ENCODE peak calls at places on chromosomes 11 and 22, in eight cellular contexts. One of them, this sample, is unnamed.

GRCh38 chr11:17021550-17021949 is 7.3 kb upstream of the PLEKHA7 start:
- DNase-seq in transverse colon: no peak
- DNase-seq in A673: no peak
- DNase-seq in colonic mucosa: no peak
- DNase-seq in tibial nerve: no peak
- DNase-seq in endothelial cell of umbilical vein: no peak
- DNase-seq in tibial artery: no peak
- DNase-seq in cardiac muscle cell: no peak
- DNase-seq in this sample: no peak

GRCh38 chr11:114846040-114846791 is 167.9 kb downstream of the NXPE2 start:
- DNase-seq in transverse colon: no peak
- DNase-seq in A673: peak; percentile 72
- DNase-seq in colonic mucosa: no peak
- DNase-seq in tibial nerve: no peak
- DNase-seq in endothelial cell of umbilical vein: no peak
- DNase-seq in tibial artery: no peak
- DNase-seq in cardiac muscle cell: peak; percentile 3
- DNase-seq in this sample: no peak

GRCh38 chr11:76184551-76184993 is 21.7 kb downstream of the WNT11 start:
- DNase-seq in transverse colon: no peak
- DNase-seq in A673: no peak
- DNase-seq in colonic mucosa: no peak
- DNase-seq in tibial nerve: no peak
- DNase-seq in endothelial cell of umbilical vein: no peak
- DNase-seq in tibial artery: no peak
- DNase-seq in cardiac muscle cell: peak; percentile 83
- DNase-seq in this sample: no peak

GRCh38 chr11:126339866-126340434 is 15.5 kb upstream of the ST3GAL4 start:
- DNase-seq in transverse colon: no peak
- DNase-seq in A673: no peak
- DNase-seq in colonic mucosa: no peak
- DNase-seq in tibial nerve: peak; percentile 72
- DNase-seq in endothelial cell of umbilical vein: no peak
- DNase-seq in tibial artery: no peak
- DNase-seq in cardiac muscle cell: peak; percentile 69
- DNase-seq in this sample: no peak

GRCh38 chr11:134398079-134398444 is 14.0 kb downstream of the B3GAT1 start:
- DNase-seq in transverse colon: no peak
- DNase-seq in A673: no peak
- DNase-seq in colonic mucosa: no peak
- DNase-seq in tibial nerve: no peak
- DNase-seq in endothelial cell of umbilical vein: no peak
- DNase-seq in tibial artery: no peak
- DNase-seq in cardiac muscle cell: no peak
- DNase-seq in this sample: no peak

GRCh38 chr11:103035656-103036434 is 56.1 kb downstream of the DCUN1D5 start:
- DNase-seq in transverse colon: no peak
- DNase-seq in A673: peak; percentile 95
- DNase-seq in colonic mucosa: peak; percentile 64
- DNase-seq in tibial nerve: peak; percentile 67
- DNase-seq in endothelial cell of umbilical vein: peak; percentile 91
- DNase-seq in tibial artery: no peak
- DNase-seq in cardiac muscle cell: peak; percentile 88
- DNase-seq in this sample: peak; percentile 83

GRCh38 chr11:48029686-48030279 is 49.4 kb downstream of the PTPRJ start:
- DNase-seq in transverse colon: no peak
- DNase-seq in A673: no peak
- DNase-seq in colonic mucosa: no peak
- DNase-seq in tibial nerve: no peak
- DNase-seq in endothelial cell of umbilical vein: peak; percentile 14
- DNase-seq in tibial artery: no peak
- DNase-seq in cardiac muscle cell: no peak
- DNase-seq in this sample: no peak

GRCh38 chr11:58963551-58964075 is 24.3 kb downstream of the GLYATL1 start:
- DNase-seq in transverse colon: no peak
- DNase-seq in A673: no peak
- DNase-seq in colonic mucosa: no peak
- DNase-seq in tibial nerve: no peak
- DNase-seq in endothelial cell of umbilical vein: no peak
- DNase-seq in tibial artery: no peak
- DNase-seq in cardiac muscle cell: peak; percentile 76
- DNase-seq in this sample: peak; percentile 7

GRCh38 chr11:28536504-28537267 is 428.5 kb downstream of the METTL15 start:
- DNase-seq in transverse colon: no peak
- DNase-seq in A673: no peak
- DNase-seq in colonic mucosa: no peak
- DNase-seq in tibial nerve: no peak
- DNase-seq in endothelial cell of umbilical vein: no peak
- DNase-seq in tibial artery: no peak
- DNase-seq in cardiac muscle cell: no peak
- DNase-seq in this sample: no peak

GRCh38 chr11:67634366-67635230 is 4.9 kb upstream of the NUDT8 start:
- DNase-seq in transverse colon: no peak
- DNase-seq in A673: no peak
- DNase-seq in colonic mucosa: peak; percentile 46
- DNase-seq in tibial nerve: no peak
- DNase-seq in endothelial cell of umbilical vein: no peak
- DNase-seq in tibial artery: no peak
- DNase-seq in cardiac muscle cell: no peak
- DNase-seq in this sample: peak; percentile 92

GRCh38 chr22:19576460-19577421 is 52.5 kb upstream of the CLDN5 start:
- DNase-seq in transverse colon: no peak
- DNase-seq in A673: peak; percentile 22
- DNase-seq in colonic mucosa: no peak
- DNase-seq in tibial nerve: no peak
- DNase-seq in endothelial cell of umbilical vein: peak; percentile 90
- DNase-seq in tibial artery: no peak
- DNase-seq in cardiac muscle cell: peak; percentile 75
- DNase-seq in this sample: no peak

GRCh38 chr11:5335166-5335565 is 8.2 kb downstream of the OR51B5 start:
- DNase-seq in transverse colon: no peak
- DNase-seq in A673: no peak
- DNase-seq in colonic mucosa: no peak
- DNase-seq in tibial nerve: no peak
- DNase-seq in endothelial cell of umbilical vein: no peak
- DNase-seq in tibial artery: no peak
- DNase-seq in cardiac muscle cell: no peak
- DNase-seq in this sample: no peak

GRCh38 chr11:8408151-8408930 is 144.7 kb upstream of the LMO1 start:
- DNase-seq in transverse colon: no peak
- DNase-seq in A673: peak; percentile 39
- DNase-seq in colonic mucosa: no peak
- DNase-seq in tibial nerve: no peak
- DNase-seq in endothelial cell of umbilical vein: no peak
- DNase-seq in tibial artery: no peak
- DNase-seq in cardiac muscle cell: no peak
- DNase-seq in this sample: no peak

GRCh38 chr11:12517741-12518140 is 140.4 kb downstream of the PARVA start:
- DNase-seq in transverse colon: no peak
- DNase-seq in A673: no peak
- DNase-seq in colonic mucosa: no peak
- DNase-seq in tibial nerve: no peak
- DNase-seq in endothelial cell of umbilical vein: no peak
- DNase-seq in tibial artery: no peak
- DNase-seq in cardiac muscle cell: no peak
- DNase-seq in this sample: no peak

GRCh38 chr11:102546427-102546826 is 15.9 kb upstream of the MMP7 start:
- DNase-seq in transverse colon: no peak
- DNase-seq in A673: no peak
- DNase-seq in colonic mucosa: no peak
- DNase-seq in tibial nerve: no peak
- DNase-seq in endothelial cell of umbilical vein: no peak
- DNase-seq in tibial artery: no peak
- DNase-seq in cardiac muscle cell: no peak
- DNase-seq in this sample: no peak

GRCh38 chr11:8793114-8793777 is 110.7 kb downstream of the RPL27A start:
- DNase-seq in transverse colon: no peak
- DNase-seq in A673: no peak
- DNase-seq in colonic mucosa: no peak
- DNase-seq in tibial nerve: no peak
- DNase-seq in endothelial cell of umbilical vein: peak; percentile 39
- DNase-seq in tibial artery: no peak
- DNase-seq in cardiac muscle cell: peak; percentile 73
- DNase-seq in this sample: no peak

GRCh38 chr22:19658057-19658966 is 56.0 kb upstream of the SEPTIN5 start:
- DNase-seq in transverse colon: no peak
- DNase-seq in A673: no peak
- DNase-seq in colonic mucosa: no peak
- DNase-seq in tibial nerve: no peak
- DNase-seq in endothelial cell of umbilical vein: no peak
- DNase-seq in tibial artery: no peak
- DNase-seq in cardiac muscle cell: no peak
- DNase-seq in this sample: no peak

GRCh38 chr22:17103351-17103750 is 17.8 kb downstream of the TMEM121B start:
- DNase-seq in transverse colon: no peak
- DNase-seq in A673: no peak
- DNase-seq in colonic mucosa: no peak
- DNase-seq in tibial nerve: no peak
- DNase-seq in endothelial cell of umbilical vein: no peak
- DNase-seq in tibial artery: no peak
- DNase-seq in cardiac muscle cell: no peak
- DNase-seq in this sample: no peak

GRCh38 chr11:122646549-122647340 is 8.8 kb upstream of the UBASH3B start:
- DNase-seq in transverse colon: no peak
- DNase-seq in A673: no peak
- DNase-seq in colonic mucosa: no peak
- DNase-seq in tibial nerve: no peak
- DNase-seq in endothelial cell of umbilical vein: no peak
- DNase-seq in tibial artery: no peak
- DNase-seq in cardiac muscle cell: peak; percentile 70
- DNase-seq in this sample: no peak

GRCh38 chr11:61460474-61460881 is 30.6 kb downstream of the SDHAF2 start:
- DNase-seq in transverse colon: no peak
- DNase-seq in A673: no peak
- DNase-seq in colonic mucosa: no peak
- DNase-seq in tibial nerve: peak; percentile 40
- DNase-seq in endothelial cell of umbilical vein: no peak
- DNase-seq in tibial artery: no peak
- DNase-seq in cardiac muscle cell: peak; percentile 15
- DNase-seq in this sample: no peak

GRCh38 chr11:1237128-1237580 is 14.3 kb downstream of the MUC5B start:
- DNase-seq in transverse colon: peak; percentile 90
- DNase-seq in A673: no peak
- DNase-seq in colonic mucosa: peak; percentile 89
- DNase-seq in tibial nerve: no peak
- DNase-seq in endothelial cell of umbilical vein: no peak
- DNase-seq in tibial artery: no peak
- DNase-seq in cardiac muscle cell: no peak
- DNase-seq in this sample: peak; percentile 32

GRCh38 chr11:1232328-1233321 is 9.8 kb downstream of the MUC5B start:
- DNase-seq in transverse colon: peak; percentile 17
- DNase-seq in A673: no peak
- DNase-seq in colonic mucosa: peak; percentile 59
- DNase-seq in tibial nerve: no peak
- DNase-seq in endothelial cell of umbilical vein: no peak
- DNase-seq in tibial artery: no peak
- DNase-seq in cardiac muscle cell: no peak
- DNase-seq in this sample: no peak

GRCh38 chr11:94120946-94121345 is 7.7 kb upstream of the PANX1 start:
- DNase-seq in transverse colon: no peak
- DNase-seq in A673: no peak
- DNase-seq in colonic mucosa: no peak
- DNase-seq in tibial nerve: no peak
- DNase-seq in endothelial cell of umbilical vein: no peak
- DNase-seq in tibial artery: no peak
- DNase-seq in cardiac muscle cell: no peak
- DNase-seq in this sample: no peak

GRCh38 chr11:110921742-110922200 is 209.5 kb upstream of the ARHGAP20 start:
- DNase-seq in transverse colon: no peak
- DNase-seq in A673: peak; percentile 91
- DNase-seq in colonic mucosa: no peak
- DNase-seq in tibial nerve: no peak
- DNase-seq in endothelial cell of umbilical vein: no peak
- DNase-seq in tibial artery: no peak
- DNase-seq in cardiac muscle cell: peak; percentile 88
- DNase-seq in this sample: no peak
- H3K27ac ChIP-seq in transverse colon: peak overlapping the region; percentile 13
- H3K27ac ChIP-seq in A673: peak overlapping the region; percentile 83
- H3K27ac ChIP-seq in colonic mucosa: no peak overlapping the region
- H3K27ac ChIP-seq in tibial nerve: no peak overlapping the region
- H3K27ac ChIP-seq in endothelial cell of umbilical vein: no peak overlapping the region
- H3K27ac ChIP-seq in tibial artery: no peak overlapping the region
- H3K27ac ChIP-seq in cardiac muscle cell: no peak overlapping the region
- H3K27ac ChIP-seq in this sample: no peak overlapping the region

DNA sequence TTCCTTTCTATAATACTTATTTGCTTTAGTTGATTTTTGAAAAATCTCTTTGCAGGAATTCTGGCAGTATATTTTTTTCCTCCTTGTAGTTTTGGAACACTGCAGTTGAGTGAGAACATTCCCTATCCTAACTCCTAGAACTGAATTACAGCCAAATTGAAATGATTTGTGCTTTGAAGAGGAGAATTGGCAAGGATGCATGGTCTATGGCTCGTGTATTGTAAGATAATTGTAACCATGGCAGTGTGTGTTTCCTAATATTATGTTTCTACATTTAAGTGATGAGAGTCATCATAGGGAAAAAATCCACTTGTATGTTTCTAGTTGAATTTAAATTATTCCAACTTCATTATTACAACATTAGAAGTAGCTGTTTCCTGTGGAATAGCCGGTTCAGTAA is 80.9 kb upstream of the MYO18B start:
- DNase-seq in transverse colon: no peak
- DNase-seq in A673: no peak
- DNase-seq in colonic mucosa: no peak
- DNase-seq in tibial nerve: no peak
- DNase-seq in endothelial cell of umbilical vein: no peak
- DNase-seq in tibial artery: no peak
- DNase-seq in cardiac muscle cell: peak; percentile 88
- DNase-seq in this sample: no peak
- H3K4me1 ChIP-seq in transverse colon: peaks cover 22% of the 10 kb centered on the region
- H3K4me1 ChIP-seq in A673: no peaks in the 10 kb centered on the region
- H3K4me1 ChIP-seq in colonic mucosa: no peaks in the 10 kb centered on the region
- H3K4me1 ChIP-seq in tibial nerve: no peaks in the 10 kb centered on the region
- H3K4me1 ChIP-seq in endothelial cell of umbilical vein: no peaks in the 10 kb centered on the region
- H3K4me1 ChIP-seq in tibial artery: no peaks in the 10 kb centered on the region
- H3K4me1 ChIP-seq in cardiac muscle cell: peaks cover 8% of the 10 kb centered on the region
- H3K4me1 ChIP-seq in this sample: no peaks in the 10 kb centered on the region

GRCh38 chr11:71537537-71537936 is 288 bp upstream of the KRTAP5-8 start:
- DNase-seq in transverse colon: no peak
- DNase-seq in A673: no peak
- DNase-seq in colonic mucosa: no peak
- DNase-seq in tibial nerve: no peak
- DNase-seq in endothelial cell of umbilical vein: no peak
- DNase-seq in tibial artery: no peak
- DNase-seq in cardiac muscle cell: no peak
- DNase-seq in this sample: no peak
- H3K27ac ChIP-seq in transverse colon: no peak overlapping the region
- H3K27ac ChIP-seq in A673: no peak overlapping the region
- H3K27ac ChIP-seq in colonic mucosa: no peak overlapping the region
- H3K27ac ChIP-seq in tibial nerve: no peak overlapping the region
- H3K27ac ChIP-seq in endothelial cell of umbilical vein: no peak overlapping the region
- H3K27ac ChIP-seq in tibial artery: no peak overlapping the region
- H3K27ac ChIP-seq in cardiac muscle cell: no peak overlapping the region
- H3K27ac ChIP-seq in this sample: no peak overlapping the region

GRCh38 chr11:83120328-83120727 is 36.6 kb upstream of the PCF11 start:
- DNase-seq in transverse colon: no peak
- DNase-seq in A673: no peak
- DNase-seq in colonic mucosa: no peak
- DNase-seq in tibial nerve: no peak
- DNase-seq in endothelial cell of umbilical vein: no peak
- DNase-seq in tibial artery: no peak
- DNase-seq in cardiac muscle cell: no peak
- DNase-seq in this sample: no peak
- H3K4me1 ChIP-seq in transverse colon: peaks cover 29% of the 10 kb centered on the region
- H3K4me1 ChIP-seq in A673: no peaks in the 10 kb centered on the region
- H3K4me1 ChIP-seq in colonic mucosa: peaks cover 6% of the 10 kb centered on the region
- H3K4me1 ChIP-seq in tibial nerve: peaks cover 16% of the 10 kb centered on the region
- H3K4me1 ChIP-seq in endothelial cell of umbilical vein: peaks cover 3% of the 10 kb centered on the region
- H3K4me1 ChIP-seq in tibial artery: no peaks in the 10 kb centered on the region
- H3K4me1 ChIP-seq in cardiac muscle cell: peaks cover 6% of the 10 kb centered on the region
- H3K4me1 ChIP-seq in this sample: peaks cover 2% of the 10 kb centered on the region

GRCh38 chr11:104916442-104916841 is 18.2 kb upstream of the CASP12 start:
- DNase-seq in transverse colon: no peak
- DNase-seq in A673: no peak
- DNase-seq in colonic mucosa: no peak
- DNase-seq in tibial nerve: no peak
- DNase-seq in endothelial cell of umbilical vein: peak; percentile 79
- DNase-seq in tibial artery: no peak
- DNase-seq in cardiac muscle cell: no peak
- DNase-seq in this sample: peak; percentile 16
- H3K27ac ChIP-seq in transverse colon: peak overlapping the region; percentile 27
- H3K27ac ChIP-seq in A673: no peak overlapping the region
- H3K27ac ChIP-seq in colonic mucosa: peak overlapping the region; percentile 23
- H3K27ac ChIP-seq in tibial nerve: peak overlapping the region; percentile 77
- H3K27ac ChIP-seq in endothelial cell of umbilical vein: peak overlapping the region; percentile 65
- H3K27ac ChIP-seq in tibial artery: no peak overlapping the region
- H3K27ac ChIP-seq in cardiac muscle cell: no peak overlapping the region
- H3K27ac ChIP-seq in this sample: no peak overlapping the region